ENCODE peak calls at places on chromosomes 5 and 9, in four cellular contexts. Y, P, L and W are unnamed samples.

GRCh38 chr5:163917741-163918140 is 412.3 kb downstream of the MAT2B start:
- DNase-seq in Y (peak), P (no peak), L (no peak), W (no peak)

GRCh38 chr9:135609366-135609955 is 29.9 kb downstream of the GLT6D1 start:
- DNase-seq in Y (no peak), P (no peak), L (no peak), W (no peak)

GRCh38 chr5:149268928-149269557 is 2.6 kb upstream of the AFAP1L1 start:
- DNase-seq in Y (peak), P (no peak), L (no peak), W (no peak)

GRCh38 chr9:111016046-111017026 is 21.9 kb downstream of the LPAR1 start:
- DNase-seq in Y (peak), P (no peak), L (no peak), W (no peak)

GRCh38 chr9:137727716-137728115 is 108.9 kb downstream of the EHMT1 start:
- DNase-seq in Y (no peak), P (no peak), L (no peak), W (no peak)

GRCh38 chr5:58452566-58453258 is 7.2 kb downstream of the PLK2 start:
- DNase-seq in Y (no peak), P (no peak), L (peak), W (no peak)

GRCh38 chr5:17132444-17133083 is 84.9 kb upstream of the BASP1 start:
- DNase-seq in Y (peak), P (no peak), L (no peak), W (no peak)

GRCh38 chr9:131395027-131395744 is 1.3 kb downstream of the PRRC2B start:
- DNase-seq in Y (no peak), P (peak), L (peak), W (peak)